ENCODE peak calls at places on chromosomes 13 and 19, in five cellular contexts. One of them, this sample, is unnamed.

GRCh38 chr19:6963937-6964336 is 57.3 kb downstream of the MBD3L2B start:
- DNase-seq in left lung: no peak
- DNase-seq in AG09319: no peak
- DNase-seq in ascending aorta: no peak
- DNase-seq in right lobe of liver: no peak
- DNase-seq in this sample: no peak

GRCh38 chr19:788821-789472 is 8.3 kb upstream of the PTBP1 start:
- DNase-seq in left lung: no peak
- DNase-seq in AG09319: no peak
- DNase-seq in ascending aorta: no peak
- DNase-seq in right lobe of liver: no peak
- DNase-seq in this sample: no peak

GRCh38 chr13:91017669-91018053 is 329.8 kb upstream of the MIR17HG start:
- DNase-seq in left lung: peak; percentile 34
- DNase-seq in AG09319: no peak
- DNase-seq in ascending aorta: no peak
- DNase-seq in right lobe of liver: peak; percentile 48
- DNase-seq in this sample: no peak

GRCh38 chr13:94825507-94825906 is 113.2 kb upstream of the SOX21 start:
- DNase-seq in left lung: no peak
- DNase-seq in AG09319: no peak
- DNase-seq in ascending aorta: no peak
- DNase-seq in right lobe of liver: no peak
- DNase-seq in this sample: peak; percentile 2

GRCh38 chr19:33724021-33724722 is 72.5 kb upstream of the KCTD15 start:
- DNase-seq in left lung: no peak
- DNase-seq in AG09319: no peak
- DNase-seq in ascending aorta: no peak
- DNase-seq in right lobe of liver: no peak
- DNase-seq in this sample: no peak

GRCh38 chr19:15393963-15394362 is 14.4 kb upstream of the AKAP8 start:
- DNase-seq in left lung: no peak
- DNase-seq in AG09319: no peak
- DNase-seq in ascending aorta: no peak
- DNase-seq in right lobe of liver: no peak
- DNase-seq in this sample: no peak

GRCh38 chr13:50909605-50910482 is at the start of gene RNASEH2B:
- DNase-seq in left lung: peak; percentile 94
- DNase-seq in AG09319: no peak
- DNase-seq in ascending aorta: no peak
- DNase-seq in right lobe of liver: peak; percentile 84
- DNase-seq in this sample: peak; percentile 28

GRCh38 chr13:99335603-99336002 is 28.4 kb upstream of the GPR183 start:
- DNase-seq in left lung: no peak
- DNase-seq in AG09319: no peak
- DNase-seq in ascending aorta: no peak
- DNase-seq in right lobe of liver: no peak
- DNase-seq in this sample: no peak

GRCh38 chr19:49448432-49448786 is 3.2 kb downstream of the PIH1D1 start:
- DNase-seq in left lung: no peak
- DNase-seq in AG09319: no peak
- DNase-seq in ascending aorta: no peak
- DNase-seq in right lobe of liver: no peak
- DNase-seq in this sample: no peak

GRCh38 chr19:49453013-49453756 is at the start of gene ALDH16A1:
- DNase-seq in left lung: peak; percentile 100
- DNase-seq in AG09319: peak; percentile 94
- DNase-seq in ascending aorta: peak; percentile 89
- DNase-seq in right lobe of liver: peak; percentile 99
- DNase-seq in this sample: peak; percentile 96

GRCh38 chr19:49453757-49454248 is 778 bp downstream of the ALDH16A1 start:
- DNase-seq in left lung: no peak
- DNase-seq in AG09319: no peak
- DNase-seq in ascending aorta: no peak
- DNase-seq in right lobe of liver: no peak
- DNase-seq in this sample: no peak

GRCh38 chr19:49450405-49450804 is 1.2 kb downstream of the PIH1D1 start:
- DNase-seq in left lung: no peak
- DNase-seq in AG09319: no peak
- DNase-seq in ascending aorta: no peak
- DNase-seq in right lobe of liver: no peak
- DNase-seq in this sample: no peak

DNA sequence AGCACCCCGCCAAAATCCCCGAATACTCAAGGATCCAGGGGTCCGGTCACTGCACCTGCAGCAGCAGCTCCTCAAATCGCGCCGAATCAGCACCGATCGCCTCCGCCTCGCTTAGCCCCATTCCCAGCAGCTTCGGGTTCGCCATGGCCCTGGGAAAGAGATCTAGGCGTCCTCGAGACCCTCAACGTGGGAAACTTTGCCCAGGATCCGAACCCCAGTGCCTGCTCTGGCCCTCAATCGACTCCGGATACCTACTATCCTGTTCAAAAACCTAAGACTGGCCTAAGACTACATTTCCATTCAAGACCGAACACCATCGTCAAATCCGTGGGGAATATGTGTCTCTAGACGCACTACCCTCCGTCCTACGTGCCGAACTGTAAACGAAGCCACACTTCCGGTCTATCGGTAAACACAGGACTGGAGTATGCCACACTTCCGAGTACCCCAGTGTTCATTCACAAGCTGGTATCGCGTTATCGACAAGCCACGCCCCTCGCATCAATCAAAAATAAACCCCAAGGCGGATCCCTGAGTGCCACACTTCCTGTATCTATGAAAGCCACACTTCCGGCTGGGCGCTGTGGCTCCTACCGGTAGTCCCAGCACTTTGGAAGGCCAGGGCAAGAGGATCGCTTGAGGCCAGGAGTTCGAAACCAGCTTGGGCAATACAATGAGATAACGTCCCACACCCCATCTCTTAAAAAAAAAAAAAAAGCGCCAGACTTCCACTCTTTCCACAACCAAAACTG is at the start of gene PIH1D1:
- DNase-seq in left lung: peak; percentile 91
- DNase-seq in AG09319: peak; percentile 97
- DNase-seq in ascending aorta: peak; percentile 94
- DNase-seq in right lobe of liver: peak; percentile 95
- DNase-seq in this sample: peak; percentile 99
- TF ChIP-seq CTCF in left lung: no peak
- TF ChIP-seq CTCF in AG09319: peak; percentile 18
- TF ChIP-seq CTCF in ascending aorta: no peak
- TF ChIP-seq CTCF in right lobe of liver: no peak
- TF ChIP-seq CTCF in this sample: no peak

GRCh38 chr13:79406597-79406908 is 498 bp upstream of the RBM26 start:
- DNase-seq in left lung: no peak
- DNase-seq in AG09319: no peak
- DNase-seq in ascending aorta: no peak
- DNase-seq in right lobe of liver: no peak
- DNase-seq in this sample: no peak
- TF ChIP-seq CTCF in left lung: no peak
- TF ChIP-seq CTCF in AG09319: no peak
- TF ChIP-seq CTCF in ascending aorta: no peak
- TF ChIP-seq CTCF in right lobe of liver: no peak
- TF ChIP-seq CTCF in this sample: no peak

DNA sequence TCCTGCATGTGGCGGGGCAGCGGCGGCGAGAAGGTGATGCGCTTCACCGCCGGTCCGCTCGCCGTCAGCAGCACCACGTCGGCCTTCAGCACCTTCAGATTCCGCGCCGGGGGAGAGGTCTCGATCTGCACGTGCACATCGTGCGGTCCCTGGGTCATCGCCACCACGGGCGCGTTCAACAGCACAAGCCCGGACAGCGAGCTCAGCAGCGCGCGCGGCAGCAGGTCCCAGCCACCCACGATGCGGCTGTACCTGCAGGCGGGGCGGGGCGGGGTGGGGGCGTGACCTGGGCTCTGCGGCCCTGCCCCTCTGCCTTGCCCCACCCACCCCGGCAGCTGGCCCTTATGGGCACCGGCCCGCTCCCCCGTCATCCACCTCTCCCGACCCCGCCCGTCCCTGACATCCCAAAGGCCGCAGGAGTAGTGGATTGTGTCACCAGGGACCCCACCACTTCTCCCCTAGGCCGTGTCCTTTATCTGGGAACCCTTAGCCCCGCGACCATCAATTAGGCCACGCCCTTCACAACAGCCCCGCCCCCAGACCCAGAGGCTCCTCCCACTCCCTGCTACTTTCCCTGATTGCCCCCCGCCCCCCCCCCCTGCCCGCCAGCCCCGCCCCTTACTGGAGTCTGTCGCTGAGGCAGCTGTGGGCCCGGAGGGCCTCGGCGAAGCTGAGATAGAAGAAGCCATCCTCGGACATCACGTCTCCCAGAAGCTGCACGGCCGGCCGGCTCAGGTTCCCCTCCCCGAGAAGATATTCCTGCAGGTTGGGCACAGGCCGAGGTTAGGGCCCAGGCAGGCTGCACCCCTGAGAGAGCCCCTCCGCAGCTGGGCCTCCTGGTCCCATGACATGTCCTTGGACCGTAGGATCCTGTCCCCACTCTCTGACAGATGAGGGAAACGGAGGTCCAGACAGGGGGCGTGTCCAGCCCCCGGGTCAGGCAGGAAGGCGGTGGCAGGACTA is 6.1 kb downstream of the IL4I1 start:
- DNase-seq in left lung: peak; percentile 84
- DNase-seq in AG09319: no peak
- DNase-seq in ascending aorta: no peak
- DNase-seq in right lobe of liver: no peak
- DNase-seq in this sample: no peak
- TF ChIP-seq CTCF in left lung: peak; percentile 3
- TF ChIP-seq CTCF in AG09319: no peak
- TF ChIP-seq CTCF in ascending aorta: no peak
- TF ChIP-seq CTCF in right lobe of liver: no peak
- TF ChIP-seq CTCF in this sample: peak; percentile 10

GRCh38 chr13:30985637-30986205 is 53.3 kb downstream of the TEX26 start:
- DNase-seq in left lung: no peak
- DNase-seq in AG09319: no peak
- DNase-seq in ascending aorta: no peak
- DNase-seq in right lobe of liver: no peak
- DNase-seq in this sample: peak; percentile 59
- TF ChIP-seq CTCF in left lung: no peak
- TF ChIP-seq CTCF in AG09319: no peak
- TF ChIP-seq CTCF in ascending aorta: no peak
- TF ChIP-seq CTCF in right lobe of liver: no peak
- TF ChIP-seq CTCF in this sample: no peak

GRCh38 chr13:32031025-32031814 is at the start of gene FRY:
- DNase-seq in left lung: peak; percentile 95
- DNase-seq in AG09319: no peak
- DNase-seq in ascending aorta: peak; percentile 20
- DNase-seq in right lobe of liver: peak; percentile 93
- DNase-seq in this sample: peak; percentile 46
- TF ChIP-seq CTCF in left lung: no peak
- TF ChIP-seq CTCF in AG09319: peak; percentile 22
- TF ChIP-seq CTCF in ascending aorta: no peak
- TF ChIP-seq CTCF in right lobe of liver: no peak
- TF ChIP-seq CTCF in this sample: peak; percentile 26

GRCh38 chr19:4606921-4607678 is 32.2 kb upstream of the TNFAIP8L1 start:
- DNase-seq in left lung: no peak
- DNase-seq in AG09319: no peak
- DNase-seq in ascending aorta: no peak
- DNase-seq in right lobe of liver: peak; percentile 84
- DNase-seq in this sample: no peak
- TF ChIP-seq CTCF in left lung: no peak
- TF ChIP-seq CTCF in AG09319: no peak
- TF ChIP-seq CTCF in ascending aorta: no peak
- TF ChIP-seq CTCF in right lobe of liver: no peak
- TF ChIP-seq CTCF in this sample: no peak

GRCh38 chr13:68304287-68304893 is 1074.3 kb upstream of the PCDH9 start:
- DNase-seq in left lung: no peak
- DNase-seq in AG09319: no peak
- DNase-seq in ascending aorta: no peak
- DNase-seq in right lobe of liver: no peak
- DNase-seq in this sample: no peak
- TF ChIP-seq CTCF in left lung: no peak
- TF ChIP-seq CTCF in AG09319: peak; percentile 8
- TF ChIP-seq CTCF in ascending aorta: no peak
- TF ChIP-seq CTCF in right lobe of liver: peak; percentile 66
- TF ChIP-seq CTCF in this sample: peak; percentile 69

DNA sequence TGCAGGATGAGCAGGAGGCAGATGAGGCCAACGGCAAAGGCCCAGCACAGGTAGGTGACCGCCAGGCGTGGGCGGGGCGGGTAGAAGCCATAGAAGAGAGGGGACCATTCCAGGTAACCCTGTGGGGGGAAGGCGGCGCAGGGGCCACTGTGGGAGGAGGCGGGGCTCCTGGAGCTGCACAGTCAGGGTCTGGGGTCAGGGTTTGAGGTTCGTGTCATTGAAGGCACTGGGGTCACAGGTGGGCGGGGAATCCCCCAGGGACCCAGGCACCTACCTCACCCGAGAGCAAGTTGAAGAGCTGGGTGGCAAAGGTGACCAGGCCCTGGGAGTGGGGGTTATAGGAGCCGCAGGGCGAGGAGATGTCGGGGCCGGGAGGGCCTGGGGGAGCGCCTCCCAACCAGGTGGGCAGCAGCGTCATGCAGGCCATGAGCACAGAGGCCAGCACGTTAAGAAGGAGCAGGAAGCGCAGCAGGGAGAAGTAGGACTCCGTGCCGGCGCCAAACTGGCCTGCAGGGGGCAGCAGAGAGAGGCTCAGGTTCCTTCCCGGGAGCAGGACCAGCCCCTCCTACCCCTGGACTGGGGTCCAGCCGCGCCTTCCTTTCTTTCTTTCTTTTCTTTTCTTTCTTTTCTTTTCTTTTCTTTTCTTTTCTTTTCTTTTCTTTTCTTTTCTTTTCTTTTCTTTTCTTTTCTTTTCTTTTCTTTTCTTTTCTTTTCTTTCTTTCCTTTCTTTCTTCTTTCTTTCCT is 4.6 kb downstream of the TMC4 start:
- DNase-seq in left lung: peak; percentile 99
- DNase-seq in AG09319: peak; percentile 52
- DNase-seq in ascending aorta: peak; percentile 51
- DNase-seq in right lobe of liver: peak; percentile 92
- DNase-seq in this sample: peak; percentile 76
- TF ChIP-seq CTCF in left lung: peak; percentile 98
- TF ChIP-seq CTCF in AG09319: peak; percentile 89
- TF ChIP-seq CTCF in ascending aorta: peak; percentile 73
- TF ChIP-seq CTCF in right lobe of liver: peak; percentile 88
- TF ChIP-seq CTCF in this sample: peak; percentile 85

This sample was measured in HFFc6.